ENCODE peak calls at places on chromosomes 1 and 21, in nine cellular contexts. U is thyroid gland, A is cardiac fibroblast, E is mucosa of descending colon, L is pancreas, V is GM12878, P is esophagus squamous epithelium, F is heart right ventricle, T is body of pancreas. J is an unnamed sample.

GRCh38 chr1:220272841-220273090 is 513 bp upstream of the RAB3GAP2 start:
- DNase-seq in T (no peak), U (no peak), F (no peak), P (no peak), V (no peak), L (no peak), A (no peak), E (no peak), J (no peak)

GRCh38 chr1:2498648-2499047 is 22.6 kb downstream of the PLCH2 start:
- DNase-seq in L (no peak), E (no peak), T (no peak), A (no peak), U (no peak), F (no peak), V (no peak), P (no peak), J (no peak)

GRCh38 chr1:79161077-79161476 is 154.5 kb upstream of the ADGRL4 start:
- DNase-seq in U (no peak), T (no peak), L (no peak), F (no peak), V (no peak), A (peak; percentile 68), E (no peak), P (no peak), J (no peak)

GRCh38 chr21:36479415-36480402 is at the start of gene CLDN14:
- DNase-seq in L (no peak), A (no peak), P (no peak), V (no peak), F (no peak), U (peak; percentile 64), E (no peak), T (peak; percentile 23), J (no peak)

GRCh38 chr21:37704751-37705150 is 211.5 kb downstream of the KCNJ6 start:
- DNase-seq in V (no peak), P (no peak), E (no peak), U (peak; percentile 79), L (no peak), T (no peak), F (no peak), A (no peak), J (no peak)

GRCh38 chr1:8133190-8133589 is 107.1 kb upstream of the ERRFI1 start:
- DNase-seq in P (no peak), U (no peak), A (peak; percentile 42), V (no peak), L (no peak), F (no peak), T (no peak), E (no peak), J (no peak)

GRCh38 chr1:43763497-43763973 is 56.2 kb downstream of the ST3GAL3 start:
- DNase-seq in A (peak; percentile 95), F (peak; percentile 80), U (peak; percentile 80), E (peak; percentile 88), T (peak; percentile 86), P (no peak), V (peak; percentile 72), L (peak; percentile 78), J (peak; percentile 59)

GRCh38 chr1:82386365-82387069 is 585.8 kb downstream of the ADGRL2 start:
- DNase-seq in F (no peak), U (no peak), T (no peak), E (no peak), L (no peak), P (no peak), A (no peak), V (no peak), J (no peak)

GRCh38 chr1:53246261-53247134 is 8.2 kb upstream of the MAGOH start:
- DNase-seq in A (peak; percentile 10), P (no peak), T (no peak), L (no peak), E (no peak), V (no peak), U (no peak), F (no peak), J (no peak)

GRCh38 chr1:207355060-207355459 is 33.6 kb downstream of the CD55 start:
- DNase-seq in U (no peak), E (no peak), T (no peak), P (no peak), F (no peak), A (no peak), V (no peak), L (no peak), J (no peak)

GRCh38 chr1:54995835-54996234 is 2.9 kb upstream of the BSND start:
- DNase-seq in T (no peak), V (no peak), L (no peak), F (no peak), A (no peak), U (no peak), E (no peak), P (no peak), J (no peak)

GRCh38 chr1:172278478-172278877 is 142.0 kb upstream of the C1orf105 start:
- DNase-seq in V (no peak), U (no peak), P (no peak), L (no peak), T (no peak), A (peak; percentile 62), F (no peak), E (no peak), J (no peak)

GRCh38 chr21:46627726-46628125 is 7.7 kb upstream of the PRMT2 start:
- DNase-seq in L (no peak), V (no peak), T (no peak), P (no peak), E (no peak), U (no peak), F (no peak), A (no peak), J (no peak)

GRCh38 chr1:19014765-19015164 is 58.3 kb upstream of the IFFO2 start:
- DNase-seq in P (no peak), T (no peak), E (no peak), L (no peak), A (no peak), U (no peak), V (no peak), F (no peak), J (no peak)

GRCh38 chr1:174659823-174660222 is 212.1 kb downstream of the GPR52 start:
- DNase-seq in T (no peak), V (no peak), F (peak; percentile 18), P (no peak), A (peak; percentile 2), L (no peak), E (no peak), U (no peak), J (no peak)

GRCh38 chr1:115714572-115715141 is 53.9 kb downstream of the CASQ2 start:
- DNase-seq in E (peak; percentile 59), F (no peak), P (no peak), V (no peak), L (peak; percentile 67), U (peak; percentile 70), A (no peak), T (peak; percentile 72), J (no peak)

DNA sequence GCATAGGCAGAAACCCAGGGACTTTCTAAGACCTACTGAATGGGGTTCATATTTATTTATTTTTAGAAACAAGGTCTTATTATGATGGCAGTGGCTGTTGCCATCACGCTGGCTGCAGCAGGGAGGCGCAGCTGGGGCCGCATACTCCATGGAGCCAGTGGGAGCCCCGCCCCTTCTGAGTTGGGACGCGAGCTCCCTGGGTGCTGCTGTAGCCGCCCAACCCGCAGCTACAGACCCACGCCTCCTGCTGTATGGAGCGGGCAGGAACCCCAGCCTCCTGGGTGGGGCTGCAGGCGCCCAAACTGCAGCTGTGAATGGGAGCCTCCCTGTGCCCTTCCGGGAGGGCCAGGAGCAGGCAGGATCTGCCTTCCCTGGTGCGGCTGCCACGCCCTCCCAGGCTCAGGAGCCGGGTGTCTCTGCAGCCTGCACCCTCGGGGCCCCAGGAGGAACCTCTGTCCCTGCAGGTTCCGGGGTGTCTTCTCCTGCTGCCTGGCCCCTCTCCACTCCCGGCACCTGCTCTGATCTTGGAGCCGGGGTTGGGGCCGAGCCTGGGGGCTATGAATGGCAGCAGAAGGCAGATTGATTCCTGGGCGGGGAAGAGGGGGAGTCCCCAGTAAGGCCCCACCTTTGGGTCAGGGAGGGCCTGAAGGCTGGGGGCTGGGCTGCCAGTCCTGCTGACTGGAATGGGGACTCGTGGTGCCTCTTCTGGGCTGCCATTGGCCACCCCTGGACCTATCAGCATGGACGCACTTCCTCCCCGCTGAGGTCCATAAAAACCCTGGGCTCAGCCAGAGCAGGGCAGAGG is 66.5 kb upstream of the LRRN2 start:
- DNase-seq in F (no peak), P (no peak), L (no peak), E (peak; percentile 82), A (no peak), T (no peak), V (no peak), U (no peak), J (no peak)
- TF ChIP-seq CTCF in F (no peak), P (no peak), L (no peak), E (peak; percentile 34), A (no peak), T (no peak), V (no peak), U (no peak), J (no peak)

DNA sequence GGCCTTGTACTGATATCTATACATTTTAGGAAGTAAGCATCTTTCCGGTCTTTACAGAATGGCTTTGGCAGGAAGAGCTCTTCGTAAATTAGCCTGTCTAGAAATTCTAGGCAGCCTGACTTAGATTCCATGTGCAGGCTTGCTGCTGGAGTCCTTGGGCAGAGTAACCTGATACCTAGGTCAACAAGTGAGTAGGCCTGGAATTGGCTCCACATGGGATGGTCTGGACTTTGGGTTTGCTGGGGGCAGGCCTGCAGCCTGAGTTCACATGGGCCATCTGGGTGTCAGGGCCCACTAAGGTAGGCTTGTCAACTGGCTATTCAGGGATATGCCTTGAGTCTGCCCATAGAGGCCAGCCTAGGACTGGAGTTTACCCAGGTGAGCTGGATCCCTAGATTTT is 59.6 kb upstream of the CYYR1 start:
- DNase-seq in U (no peak), A (no peak), P (no peak), L (no peak), T (no peak), V (no peak), E (no peak), F (no peak), J (no peak)
- TF ChIP-seq CTCF in U (no peak), A (no peak), P (no peak), L (no peak), T (no peak), V (no peak), E (no peak), F (no peak), J (no peak)

GRCh38 chr1:9292361-9293240 is at the start of gene SPSB1:
- DNase-seq in U (peak; percentile 80), V (no peak), A (peak; percentile 88), T (peak; percentile 79), P (no peak), E (peak; percentile 91), L (peak; percentile 81), F (peak; percentile 74), J (peak; percentile 62)
- TF ChIP-seq CTCF in U (no peak), V (no peak), A (no peak), T (no peak), P (no peak), E (no peak), L (no peak), F (no peak), J (no peak)

GRCh38 chr1:103945774-103946173 is 196.1 kb downstream of the AMY1C start:
- DNase-seq in L (no peak), V (no peak), A (no peak), E (no peak), U (no peak), P (no peak), F (no peak), T (no peak), J (no peak)

GRCh38 chr1:103949714-103950113 is 200.0 kb downstream of the AMY1C start:
- DNase-seq in F (no peak), U (no peak), E (no peak), L (no peak), A (no peak), P (no peak), V (no peak), T (no peak), J (no peak)

GRCh38 chr1:103953386-103953785 is 203.7 kb downstream of the AMY1C start:
- DNase-seq in T (no peak), A (no peak), P (no peak), V (no peak), U (no peak), F (no peak), L (no peak), E (no peak), J (no peak)

GRCh38 chr1:103948526-103948925 is 198.8 kb downstream of the AMY1C start:
- DNase-seq in E (no peak), F (no peak), L (no peak), V (no peak), P (no peak), T (no peak), U (no peak), A (no peak), J (no peak)
- TF ChIP-seq CTCF in E (no peak), F (no peak), L (no peak), V (peak; percentile 6), P (no peak), T (no peak), U (no peak), A (no peak), J (no peak)

J was measured in gastrocnemius medialis.